ENCODE peak calls at places on chromosomes 4 and X, in eight cellular contexts. A, N, B, L, R, P, E and C are unnamed samples.

GRCh38 chr4:167956676-167957075 is 135.7 kb upstream of the ANXA10 start:
- DNase-seq in N (no peak), B (no peak), E (no peak), P (peak), L (no peak), A (no peak), R (no peak), C (no peak)

GRCh38 chr4:135838889-135839288 is 1637.3 kb upstream of the PABPC4L start:
- DNase-seq in E (no peak), N (no peak), R (no peak), P (no peak), B (no peak), A (no peak), L (no peak), C (no peak)

GRCh38 chrX:25717122-25717521 is 421.0 kb upstream of the MAGEB18 start:
- DNase-seq in B (no peak), L (no peak), E (no peak), A (no peak), R (no peak), P (no peak), N (no peak), C (no peak)

GRCh38 chr4:87493147-87493546 is 36.0 kb downstream of the SPARCL1 start:
- DNase-seq in N (no peak), R (no peak), B (no peak), A (no peak), L (no peak), E (no peak), P (no peak), C (no peak)

GRCh38 chr4:74501579-74501978 is 56.6 kb downstream of the AREG start:
- DNase-seq in A (no peak), P (peak), R (peak), E (no peak), B (no peak), L (peak), N (no peak), C (no peak)

GRCh38 chr4:143336828-143337599 is at the start of gene GAB1:
- DNase-seq in A (peak), B (no peak), R (peak), L (peak), N (peak), E (peak), P (peak), C (no peak)

GRCh38 chr4:159240690-159241089 is 137.8 kb downstream of the RAPGEF2 start:
- DNase-seq in L (no peak), R (peak), E (no peak), P (peak), B (no peak), N (no peak), A (no peak), C (no peak)

GRCh38 chrX:136457303-136457917 is 30.3 kb upstream of the BRS3 start:
- DNase-seq in A (no peak), N (no peak), P (peak), R (no peak), B (no peak), L (no peak), E (no peak), C (no peak)

GRCh38 chr4:1167244-1167949 is 5.0 kb downstream of the SPON2 start:
- DNase-seq in P (peak), B (peak), N (peak), E (peak), A (peak), R (peak), L (peak), C (peak)

GRCh38 chr4:137451150-137451850 is 81.0 kb downstream of the PCDH18 start:
- DNase-seq in E (no peak), P (no peak), A (no peak), B (no peak), N (no peak), R (no peak), L (no peak), C (no peak)

GRCh38 chr4:117447925-117448324 is 362.5 kb upstream of the TRAM1L1 start:
- DNase-seq in L (no peak), A (peak), R (no peak), P (no peak), B (no peak), E (peak), N (peak), C (no peak)

GRCh38 chr4:970046-970745 is 3.2 kb downstream of the DGKQ start:
- DNase-seq in P (no peak), R (no peak), L (no peak), A (no peak), N (no peak), B (no peak), E (no peak), C (no peak)